ENCODE peak calls at places on chromosomes 6 and 20, in seven cellular contexts. One of them, this sample, is unnamed.
A peak's percentile ranks its signal among the peaks of the same experiment; 100 is the strongest.

GRCh38 chr6:48985025-48985424 is 478.0 kb downstream of the MMUT start:
- DNase-seq in GM12865: no peak
- DNase-seq in type B pancreatic cell: no peak
- DNase-seq in sigmoid colon: no peak
- DNase-seq in spleen: no peak
- DNase-seq in neural crest cell: no peak
- DNase-seq in heart left ventricle: no peak
- DNase-seq in this sample: no peak

GRCh38 chr6:2875840-2876207 is 27.3 kb downstream of the SERPINB9 start:
- DNase-seq in GM12865: no peak
- DNase-seq in type B pancreatic cell: no peak
- DNase-seq in sigmoid colon: no peak
- DNase-seq in spleen: peak; percentile 94
- DNase-seq in neural crest cell: no peak
- DNase-seq in heart left ventricle: peak; percentile 30
- DNase-seq in this sample: no peak

GRCh38 chr6:79627422-79627821 is 3.7 kb upstream of the SH3BGRL2 start:
- DNase-seq in GM12865: no peak
- DNase-seq in type B pancreatic cell: no peak
- DNase-seq in sigmoid colon: no peak
- DNase-seq in spleen: no peak
- DNase-seq in neural crest cell: no peak
- DNase-seq in heart left ventricle: no peak
- DNase-seq in this sample: no peak

GRCh38 chr20:45685896-45686295 is 15.9 kb upstream of the WFDC11 start:
- DNase-seq in GM12865: no peak
- DNase-seq in type B pancreatic cell: no peak
- DNase-seq in sigmoid colon: no peak
- DNase-seq in spleen: no peak
- DNase-seq in neural crest cell: no peak
- DNase-seq in heart left ventricle: no peak
- DNase-seq in this sample: peak; percentile 23

GRCh38 chr20:9068896-9069663 is at the start of gene PLCB4:
- DNase-seq in GM12865: no peak
- DNase-seq in type B pancreatic cell: peak; percentile 75
- DNase-seq in sigmoid colon: peak; percentile 73
- DNase-seq in spleen: no peak
- DNase-seq in neural crest cell: peak; percentile 45
- DNase-seq in heart left ventricle: peak; percentile 64
- DNase-seq in this sample: peak; percentile 58

GRCh38 chr20:49983123-49983847 is 505 bp downstream of the SNAI1 start:
- DNase-seq in GM12865: no peak
- DNase-seq in type B pancreatic cell: no peak
- DNase-seq in sigmoid colon: no peak
- DNase-seq in spleen: no peak
- DNase-seq in neural crest cell: no peak
- DNase-seq in heart left ventricle: no peak
- DNase-seq in this sample: no peak

GRCh38 chr6:169972736-169973135 is 221.3 kb downstream of the ERMARD start:
- DNase-seq in GM12865: no peak
- DNase-seq in type B pancreatic cell: peak; percentile 55
- DNase-seq in sigmoid colon: peak; percentile 44
- DNase-seq in spleen: peak; percentile 39
- DNase-seq in neural crest cell: no peak
- DNase-seq in heart left ventricle: no peak
- DNase-seq in this sample: peak; percentile 8

GRCh38 chr20:61134286-61135035 is 117.6 kb upstream of the CDH4 start:
- DNase-seq in GM12865: no peak
- DNase-seq in type B pancreatic cell: no peak
- DNase-seq in sigmoid colon: no peak
- DNase-seq in spleen: no peak
- DNase-seq in neural crest cell: no peak
- DNase-seq in heart left ventricle: no peak
- DNase-seq in this sample: no peak

GRCh38 chr6:23267651-23268050 is 698.3 kb downstream of the HDGFL1 start:
- DNase-seq in GM12865: no peak
- DNase-seq in type B pancreatic cell: no peak
- DNase-seq in sigmoid colon: no peak
- DNase-seq in spleen: no peak
- DNase-seq in neural crest cell: no peak
- DNase-seq in heart left ventricle: no peak
- DNase-seq in this sample: no peak

GRCh38 chr6:118706702-118707101 is 55.3 kb upstream of the CEP85L start:
- DNase-seq in GM12865: no peak
- DNase-seq in type B pancreatic cell: no peak
- DNase-seq in sigmoid colon: no peak
- DNase-seq in spleen: no peak
- DNase-seq in neural crest cell: no peak
- DNase-seq in heart left ventricle: no peak
- DNase-seq in this sample: no peak

GRCh38 chr6:87846446-87846845 is 144.4 kb upstream of the AKIRIN2 start:
- DNase-seq in GM12865: no peak
- DNase-seq in type B pancreatic cell: no peak
- DNase-seq in sigmoid colon: no peak
- DNase-seq in spleen: no peak
- DNase-seq in neural crest cell: no peak
- DNase-seq in heart left ventricle: no peak
- DNase-seq in this sample: no peak

GRCh38 chr20:2507875-2508630 is 662 bp downstream of the ZNF343 start:
- DNase-seq in GM12865: peak; percentile 16
- DNase-seq in type B pancreatic cell: no peak
- DNase-seq in sigmoid colon: peak; percentile 70
- DNase-seq in spleen: no peak
- DNase-seq in neural crest cell: no peak
- DNase-seq in heart left ventricle: no peak
- DNase-seq in this sample: no peak

GRCh38 chr20:51134405-51134804 is 111.5 kb upstream of the KCNG1 start:
- DNase-seq in GM12865: peak; percentile 11
- DNase-seq in type B pancreatic cell: no peak
- DNase-seq in sigmoid colon: no peak
- DNase-seq in spleen: no peak
- DNase-seq in neural crest cell: no peak
- DNase-seq in heart left ventricle: no peak
- DNase-seq in this sample: no peak

GRCh38 chr6:151044465-151045441 is 179.3 kb downstream of the MTHFD1L start:
- DNase-seq in GM12865: no peak
- DNase-seq in type B pancreatic cell: no peak
- DNase-seq in sigmoid colon: peak; percentile 91
- DNase-seq in spleen: peak; percentile 66
- DNase-seq in neural crest cell: no peak
- DNase-seq in heart left ventricle: peak; percentile 67
- DNase-seq in this sample: no peak

GRCh38 chr6:1678201-1678600 is 68.5 kb downstream of the FOXC1 start:
- DNase-seq in GM12865: no peak
- DNase-seq in type B pancreatic cell: no peak
- DNase-seq in sigmoid colon: no peak
- DNase-seq in spleen: no peak
- DNase-seq in neural crest cell: no peak
- DNase-seq in heart left ventricle: no peak
- DNase-seq in this sample: peak; percentile 64

GRCh38 chr6:93792751-93793150 is 373.4 kb upstream of the EPHA7 start:
- DNase-seq in GM12865: no peak
- DNase-seq in type B pancreatic cell: no peak
- DNase-seq in sigmoid colon: no peak
- DNase-seq in spleen: no peak
- DNase-seq in neural crest cell: no peak
- DNase-seq in heart left ventricle: no peak
- DNase-seq in this sample: no peak

DNA sequence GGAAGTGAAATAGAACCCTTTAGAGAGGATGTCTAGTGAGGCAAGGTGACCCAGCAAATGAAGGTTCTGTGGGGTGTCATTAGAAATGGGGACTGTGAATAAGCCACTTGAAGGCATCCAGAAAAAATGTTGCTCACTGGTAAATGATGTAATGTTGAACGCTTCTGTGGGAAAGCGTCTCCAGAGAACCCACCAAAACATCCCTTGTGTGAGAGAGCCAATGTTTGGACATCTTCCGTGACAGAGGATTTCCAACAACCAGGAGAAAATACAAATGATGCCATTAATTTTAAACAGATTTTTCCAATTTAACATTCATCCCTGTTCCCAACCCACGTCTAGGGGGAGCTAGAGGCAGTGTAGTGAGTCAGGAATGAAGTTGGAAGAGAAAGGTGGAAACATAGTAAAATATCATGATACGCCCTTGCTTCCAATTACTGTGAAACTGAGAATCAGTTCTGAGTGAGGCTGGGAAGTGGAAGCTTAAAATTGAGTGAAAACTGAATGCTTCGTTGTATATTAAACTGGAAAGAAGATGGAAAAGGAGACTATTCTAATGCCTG is 584.2 kb downstream of the CD109 start:
- DNase-seq in GM12865: no peak
- DNase-seq in type B pancreatic cell: no peak
- DNase-seq in sigmoid colon: no peak
- DNase-seq in spleen: no peak
- DNase-seq in neural crest cell: no peak
- DNase-seq in heart left ventricle: no peak
- DNase-seq in this sample: no peak
- TF ChIP-seq CTCF in GM12865: no peak
- TF ChIP-seq CTCF in type B pancreatic cell: peak; percentile 36
- TF ChIP-seq CTCF in sigmoid colon: no peak
- TF ChIP-seq CTCF in spleen: no peak
- TF ChIP-seq CTCF in neural crest cell: peak; percentile 18
- TF ChIP-seq CTCF in heart left ventricle: no peak
- TF ChIP-seq CTCF in this sample: no peak

GRCh38 chr6:168162366-168162765 is 83.4 kb upstream of the FRMD1 start:
- DNase-seq in GM12865: no peak
- DNase-seq in type B pancreatic cell: no peak
- DNase-seq in sigmoid colon: no peak
- DNase-seq in spleen: no peak
- DNase-seq in neural crest cell: no peak
- DNase-seq in heart left ventricle: no peak
- DNase-seq in this sample: no peak

GRCh38 chr6:168161371-168161750 is 82.3 kb upstream of the FRMD1 start:
- DNase-seq in GM12865: no peak
- DNase-seq in type B pancreatic cell: no peak
- DNase-seq in sigmoid colon: no peak
- DNase-seq in spleen: no peak
- DNase-seq in neural crest cell: no peak
- DNase-seq in heart left ventricle: no peak
- DNase-seq in this sample: no peak

GRCh38 chr6:168165373-168165772 is 86.4 kb upstream of the FRMD1 start:
- DNase-seq in GM12865: no peak
- DNase-seq in type B pancreatic cell: no peak
- DNase-seq in sigmoid colon: no peak
- DNase-seq in spleen: no peak
- DNase-seq in neural crest cell: no peak
- DNase-seq in heart left ventricle: no peak
- DNase-seq in this sample: no peak

GRCh38 chr6:168164462-168165061 is 85.5 kb upstream of the FRMD1 start:
- DNase-seq in GM12865: no peak
- DNase-seq in type B pancreatic cell: no peak
- DNase-seq in sigmoid colon: no peak
- DNase-seq in spleen: no peak
- DNase-seq in neural crest cell: no peak
- DNase-seq in heart left ventricle: no peak
- DNase-seq in this sample: no peak

DNA sequence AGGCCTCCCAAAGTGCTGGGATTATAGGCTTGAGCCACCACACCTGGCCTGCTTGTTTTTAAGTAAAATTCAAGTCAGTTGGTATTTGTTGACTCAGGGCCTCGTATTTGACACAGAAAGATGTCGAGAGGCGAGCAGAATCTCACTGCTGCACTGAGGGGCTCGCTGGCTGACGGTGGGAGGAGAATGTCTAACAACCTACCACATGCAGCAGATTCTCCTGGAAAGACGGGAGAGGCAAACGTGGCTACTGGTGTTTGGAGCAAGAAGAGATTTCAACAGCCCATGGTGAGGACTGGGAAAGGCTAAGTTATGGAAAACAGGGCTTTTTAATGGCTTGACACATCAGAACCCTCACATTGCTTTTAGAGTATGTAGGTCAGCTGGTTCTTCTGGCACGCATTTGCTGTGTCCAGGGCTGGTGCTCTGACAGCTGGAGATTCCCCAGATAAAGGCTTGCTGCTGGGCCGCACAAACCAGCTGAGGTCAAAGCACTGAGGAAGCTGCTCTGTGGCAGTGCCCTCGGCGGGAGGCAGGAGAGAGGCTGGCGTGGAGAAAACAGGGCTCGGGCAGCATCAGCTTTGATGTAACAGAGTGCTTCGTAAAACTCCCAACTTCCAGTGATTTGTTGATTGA is 84.2 kb upstream of the FRMD1 start:
- DNase-seq in GM12865: no peak
- DNase-seq in type B pancreatic cell: no peak
- DNase-seq in sigmoid colon: peak; percentile 92
- DNase-seq in spleen: no peak
- DNase-seq in neural crest cell: no peak
- DNase-seq in heart left ventricle: no peak
- DNase-seq in this sample: no peak
- TF ChIP-seq CTCF in GM12865: no peak
- TF ChIP-seq CTCF in type B pancreatic cell: no peak
- TF ChIP-seq CTCF in sigmoid colon: peak; percentile 19
- TF ChIP-seq CTCF in spleen: no peak
- TF ChIP-seq CTCF in neural crest cell: no peak
- TF ChIP-seq CTCF in heart left ventricle: no peak
- TF ChIP-seq CTCF in this sample: no peak

GRCh38 chr6:81752969-81753708 is 658 bp upstream of the TENT5A start:
- DNase-seq in GM12865: peak; percentile 83
- DNase-seq in type B pancreatic cell: peak; percentile 85
- DNase-seq in sigmoid colon: peak; percentile 97
- DNase-seq in spleen: peak; percentile 97
- DNase-seq in neural crest cell: peak; percentile 71
- DNase-seq in heart left ventricle: peak; percentile 93
- DNase-seq in this sample: peak; percentile 83
- TF ChIP-seq CTCF in GM12865: no peak
- TF ChIP-seq CTCF in type B pancreatic cell: no peak
- TF ChIP-seq CTCF in sigmoid colon: no peak
- TF ChIP-seq CTCF in spleen: no peak
- TF ChIP-seq CTCF in neural crest cell: no peak
- TF ChIP-seq CTCF in heart left ventricle: no peak
- TF ChIP-seq CTCF in this sample: no peak

DNA sequence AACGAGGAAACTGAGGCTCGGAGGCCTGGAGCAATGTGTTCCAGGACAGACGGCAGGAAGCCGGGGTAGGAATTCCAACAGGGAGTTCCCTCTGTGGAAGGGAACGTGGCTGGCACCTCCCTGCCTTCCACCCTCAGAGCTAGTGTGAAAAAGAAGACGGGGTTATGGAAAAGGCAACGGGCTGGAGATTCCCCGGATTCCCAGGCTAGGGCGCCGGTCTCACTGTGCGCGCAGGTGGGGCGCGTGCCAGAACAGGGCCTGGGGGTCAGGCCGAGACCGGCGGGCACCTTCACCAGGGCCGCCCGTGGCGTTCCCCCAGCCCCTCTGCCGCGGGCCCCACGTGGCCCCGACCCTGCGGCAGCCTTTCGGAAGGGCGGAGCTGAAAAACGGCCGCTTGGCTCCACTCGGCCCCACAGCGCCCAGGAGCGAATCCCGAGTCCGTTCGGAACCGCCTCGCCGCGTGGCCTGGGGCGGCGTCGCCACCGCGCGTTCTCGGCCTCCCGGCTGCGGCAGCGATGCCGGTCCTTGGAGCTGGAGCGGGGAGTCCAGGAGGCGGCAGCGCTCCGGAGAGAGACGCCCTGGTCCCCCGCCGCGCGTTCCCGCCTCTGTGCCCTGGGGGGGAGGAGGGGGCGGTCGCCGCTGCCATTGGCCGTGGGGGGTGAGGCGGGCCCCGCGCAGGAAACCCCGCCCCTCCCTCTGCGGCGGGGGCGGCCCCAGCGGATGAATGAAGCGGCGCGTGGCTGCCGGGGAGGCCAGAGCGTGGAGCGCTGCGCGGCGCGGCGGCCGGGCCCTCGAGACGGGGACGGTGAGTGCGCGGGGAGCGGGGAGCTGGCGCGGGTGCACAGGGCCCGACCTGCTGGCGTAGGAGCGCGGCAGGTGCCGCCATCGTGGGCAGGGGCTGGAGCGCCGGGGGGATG is at the start of gene SLCO4A1:
- DNase-seq in GM12865: peak; percentile 89
- DNase-seq in type B pancreatic cell: no peak
- DNase-seq in sigmoid colon: peak; percentile 84
- DNase-seq in spleen: peak; percentile 95
- DNase-seq in neural crest cell: peak; percentile 50
- DNase-seq in heart left ventricle: peak; percentile 84
- DNase-seq in this sample: peak; percentile 80
- TF ChIP-seq CTCF in GM12865: no peak
- TF ChIP-seq CTCF in type B pancreatic cell: no peak
- TF ChIP-seq CTCF in sigmoid colon: no peak
- TF ChIP-seq CTCF in spleen: no peak
- TF ChIP-seq CTCF in neural crest cell: no peak
- TF ChIP-seq CTCF in heart left ventricle: no peak
- TF ChIP-seq CTCF in this sample: no peak